ENCODE peak calls at places on chromosome 14, in four cellular contexts. One of them, this sample, is unnamed.
A peak's percentile ranks its signal among the peaks of the same experiment; 100 is the strongest.

GRCh38 chr14:103108749-103109207 is 14.3 kb downstream of the EXOC3L4 start:
- DNase-seq in PC-3: no peak
- DNase-seq in neural progenitor cell: no peak
- DNase-seq in dorsolateral prefrontal cortex: no peak
- DNase-seq in this sample: no peak

GRCh38 chr14:75715926-75716780 is 55.1 kb downstream of the TTLL5 start:
- DNase-seq in PC-3: peak; percentile 80
- DNase-seq in neural progenitor cell: no peak
- DNase-seq in dorsolateral prefrontal cortex: no peak
- DNase-seq in this sample: no peak

GRCh38 chr14:90177537-90178189 is 78.7 kb upstream of the PSMC1 start:
- DNase-seq in PC-3: peak; percentile 37
- DNase-seq in neural progenitor cell: no peak
- DNase-seq in dorsolateral prefrontal cortex: no peak
- DNase-seq in this sample: no peak

GRCh38 chr14:73746540-73747385 is 32.6 kb upstream of the PNMA1 start:
- DNase-seq in PC-3: no peak
- DNase-seq in neural progenitor cell: peak; percentile 55
- DNase-seq in dorsolateral prefrontal cortex: no peak
- DNase-seq in this sample: no peak

GRCh38 chr14:65170318-65170717 is 68.0 kb upstream of the MAX start:
- DNase-seq in PC-3: no peak
- DNase-seq in neural progenitor cell: no peak
- DNase-seq in dorsolateral prefrontal cortex: no peak
- DNase-seq in this sample: no peak

GRCh38 chr14:20184181-20184580 is 6.5 kb upstream of the OR11G2 start:
- DNase-seq in PC-3: no peak
- DNase-seq in neural progenitor cell: no peak
- DNase-seq in dorsolateral prefrontal cortex: no peak
- DNase-seq in this sample: no peak

GRCh38 chr14:46108228-46108627 is 543.4 kb downstream of the RPL10L start:
- DNase-seq in PC-3: no peak
- DNase-seq in neural progenitor cell: no peak
- DNase-seq in dorsolateral prefrontal cortex: no peak
- DNase-seq in this sample: no peak

GRCh38 chr14:101072945-101073597 is 169.5 kb upstream of the RTL1 start:
- DNase-seq in PC-3: peak; percentile 99
- DNase-seq in neural progenitor cell: peak; percentile 65
- DNase-seq in dorsolateral prefrontal cortex: peak; percentile 73
- DNase-seq in this sample: peak; percentile 93

GRCh38 chr14:103023881-103024473 is 33.4 kb downstream of the CDC42BPB start:
- DNase-seq in PC-3: peak; percentile 51
- DNase-seq in neural progenitor cell: no peak
- DNase-seq in dorsolateral prefrontal cortex: no peak
- DNase-seq in this sample: no peak

GRCh38 chr14:77691259-77691658 is 16.6 kb downstream of the ALKBH1 start:
- DNase-seq in PC-3: no peak
- DNase-seq in neural progenitor cell: no peak
- DNase-seq in dorsolateral prefrontal cortex: no peak
- DNase-seq in this sample: no peak

GRCh38 chr14:102418169-102418852 is 55.6 kb downstream of the TECPR2 start:
- DNase-seq in PC-3: no peak
- DNase-seq in neural progenitor cell: no peak
- DNase-seq in dorsolateral prefrontal cortex: peak; percentile 57
- DNase-seq in this sample: no peak

GRCh38 chr14:77158175-77158908 is 16.8 kb upstream of the ZDHHC22 start:
- DNase-seq in PC-3: peak; percentile 76
- DNase-seq in neural progenitor cell: peak; percentile 87
- DNase-seq in dorsolateral prefrontal cortex: peak; percentile 85
- DNase-seq in this sample: no peak

GRCh38 chr14:69937367-69937777 is 58.2 kb downstream of the SMOC1 start:
- DNase-seq in PC-3: no peak
- DNase-seq in neural progenitor cell: no peak
- DNase-seq in dorsolateral prefrontal cortex: no peak
- DNase-seq in this sample: no peak

GRCh38 chr14:74491952-74492351 is 1.2 kb downstream of the NPC2 start:
- DNase-seq in PC-3: peak; percentile 60
- DNase-seq in neural progenitor cell: peak; percentile 50
- DNase-seq in dorsolateral prefrontal cortex: no peak
- DNase-seq in this sample: no peak

GRCh38 chr14:59490756-59491155 is 6.4 kb downstream of the JKAMP start:
- DNase-seq in PC-3: no peak
- DNase-seq in neural progenitor cell: no peak
- DNase-seq in dorsolateral prefrontal cortex: no peak
- DNase-seq in this sample: no peak

GRCh38 chr14:56379956-56380355 is 199.6 kb upstream of the TMEM260 start:
- DNase-seq in PC-3: no peak
- DNase-seq in neural progenitor cell: no peak
- DNase-seq in dorsolateral prefrontal cortex: no peak
- DNase-seq in this sample: no peak
- H3K27ac ChIP-seq in PC-3: no peak overlapping the region
- H3K27ac ChIP-seq in neural progenitor cell: no peak overlapping the region
- H3K27ac ChIP-seq in dorsolateral prefrontal cortex: no peak overlapping the region
- H3K27ac ChIP-seq in this sample: no peak overlapping the region

GRCh38 chr14:24273422-24273998 is 2.1 kb upstream of the RABGGTA start:
- DNase-seq in PC-3: peak; percentile 16
- DNase-seq in neural progenitor cell: no peak
- DNase-seq in dorsolateral prefrontal cortex: no peak
- DNase-seq in this sample: peak; percentile 43
- H3K27ac ChIP-seq in PC-3: peak overlapping the region; percentile 29
- H3K27ac ChIP-seq in neural progenitor cell: no peak overlapping the region
- H3K27ac ChIP-seq in dorsolateral prefrontal cortex: no peak overlapping the region
- H3K27ac ChIP-seq in this sample: peak overlapping the region; percentile 100

GRCh38 chr14:85535916-85536834 is 6.2 kb downstream of the FLRT2 start:
- DNase-seq in PC-3: peak; percentile 35
- DNase-seq in neural progenitor cell: peak; percentile 28
- DNase-seq in dorsolateral prefrontal cortex: no peak
- DNase-seq in this sample: no peak

GRCh38 chr14:85533821-85534271 is 3.9 kb downstream of the FLRT2 start:
- DNase-seq in PC-3: no peak
- DNase-seq in neural progenitor cell: no peak
- DNase-seq in dorsolateral prefrontal cortex: no peak
- DNase-seq in this sample: no peak

GRCh38 chr14:85534435-85534834 is 4.5 kb downstream of the FLRT2 start:
- DNase-seq in PC-3: no peak
- DNase-seq in neural progenitor cell: peak; percentile 62
- DNase-seq in dorsolateral prefrontal cortex: peak; percentile 41
- DNase-seq in this sample: no peak

GRCh38 chr14:85535316-85535715 is 5.4 kb downstream of the FLRT2 start:
- DNase-seq in PC-3: no peak
- DNase-seq in neural progenitor cell: no peak
- DNase-seq in dorsolateral prefrontal cortex: no peak
- DNase-seq in this sample: no peak

DNA sequence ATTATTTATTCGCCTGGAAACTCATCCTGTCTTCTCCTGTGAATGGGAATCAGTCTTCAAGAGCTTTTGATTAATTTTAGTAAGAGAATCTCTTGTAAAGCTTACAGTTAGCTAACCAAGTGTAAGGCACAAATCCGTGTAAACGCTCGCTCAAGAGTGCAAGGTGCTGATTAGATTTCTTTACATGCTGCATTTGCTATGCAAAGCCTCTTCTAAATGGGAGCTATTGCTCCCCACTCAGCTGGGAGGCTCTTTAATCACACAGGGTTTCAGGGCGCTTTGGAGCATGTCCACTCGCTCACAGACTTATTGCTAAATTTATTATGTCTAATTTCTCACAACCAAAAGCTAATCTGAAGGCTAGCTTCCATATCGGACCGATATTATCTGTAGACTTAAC is 5.0 kb downstream of the FLRT2 start:
- DNase-seq in PC-3: no peak
- DNase-seq in neural progenitor cell: peak; percentile 39
- DNase-seq in dorsolateral prefrontal cortex: no peak
- DNase-seq in this sample: no peak
- H3K27ac ChIP-seq in PC-3: no peak overlapping the region
- H3K27ac ChIP-seq in neural progenitor cell: no peak overlapping the region
- H3K27ac ChIP-seq in dorsolateral prefrontal cortex: peak overlapping the region; percentile 84
- H3K27ac ChIP-seq in this sample: peak overlapping the region; percentile 94

GRCh38 chr14:104870368-104871144 is 5.5 kb downstream of the CEP170B start:
- DNase-seq in PC-3: peak; percentile 20
- DNase-seq in neural progenitor cell: peak; percentile 56
- DNase-seq in dorsolateral prefrontal cortex: no peak
- DNase-seq in this sample: no peak

GRCh38 chr14:104872469-104873341 is 7.6 kb downstream of the CEP170B start:
- DNase-seq in PC-3: no peak
- DNase-seq in neural progenitor cell: peak; percentile 69
- DNase-seq in dorsolateral prefrontal cortex: no peak
- DNase-seq in this sample: no peak

GRCh38 chr14:104871145-104871655 is 6.1 kb downstream of the CEP170B start:
- DNase-seq in PC-3: no peak
- DNase-seq in neural progenitor cell: no peak
- DNase-seq in dorsolateral prefrontal cortex: no peak
- DNase-seq in this sample: no peak

GRCh38 chr14:104873380-104874055 is 8.4 kb downstream of the CEP170B start:
- DNase-seq in PC-3: no peak
- DNase-seq in neural progenitor cell: no peak
- DNase-seq in dorsolateral prefrontal cortex: no peak
- DNase-seq in this sample: no peak

DNA sequence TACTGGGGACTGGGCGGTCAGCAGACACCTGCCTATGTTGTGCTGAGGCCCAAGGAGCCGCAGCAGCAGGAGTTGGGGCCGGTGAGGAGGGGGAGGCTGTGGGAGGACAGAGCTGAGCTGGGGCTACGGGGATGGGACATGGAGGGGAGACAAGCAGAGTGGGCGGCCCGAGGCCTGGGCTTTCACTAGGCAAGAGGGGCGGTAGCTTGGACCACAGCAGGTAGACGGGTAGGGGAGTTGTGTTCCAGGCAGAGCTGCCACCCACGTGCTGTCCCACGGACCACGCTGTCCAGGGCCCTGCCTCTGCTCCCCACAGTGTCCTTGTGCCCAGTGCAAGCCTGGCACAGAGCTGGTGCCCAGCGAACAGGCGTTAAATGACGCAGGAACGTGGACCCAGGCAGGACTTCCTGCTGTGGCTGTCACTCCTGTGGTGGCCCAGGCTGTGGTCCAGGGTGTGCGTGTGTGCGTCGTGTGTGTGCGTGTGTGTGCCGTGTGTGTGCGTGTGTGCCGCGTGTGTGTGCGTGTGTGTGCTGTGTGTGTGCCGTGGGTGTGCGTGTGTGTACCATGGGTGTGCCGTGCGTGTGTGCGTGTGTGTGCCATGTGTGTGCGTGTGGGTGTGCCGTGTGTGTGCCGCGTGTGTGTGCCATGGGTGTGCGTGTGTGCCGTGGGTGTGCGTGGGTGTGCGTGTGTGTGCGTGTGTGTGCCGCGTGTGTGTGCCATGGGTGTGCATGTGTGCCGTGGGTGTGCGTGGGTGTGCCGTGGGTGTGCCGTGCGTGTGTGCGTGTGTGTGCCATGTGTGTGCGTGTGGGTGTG is 6.8 kb downstream of the CEP170B start:
- DNase-seq in PC-3: no peak
- DNase-seq in neural progenitor cell: no peak
- DNase-seq in dorsolateral prefrontal cortex: no peak
- DNase-seq in this sample: no peak
- H3K27ac ChIP-seq in PC-3: no peak overlapping the region
- H3K27ac ChIP-seq in neural progenitor cell: no peak overlapping the region
- H3K27ac ChIP-seq in dorsolateral prefrontal cortex: no peak overlapping the region
- H3K27ac ChIP-seq in this sample: no peak overlapping the region

GRCh38 chr14:88986146-88986841 is 161.8 kb downstream of the TTC8 start:
- DNase-seq in PC-3: peak; percentile 74
- DNase-seq in neural progenitor cell: no peak
- DNase-seq in dorsolateral prefrontal cortex: no peak
- DNase-seq in this sample: no peak

GRCh38 chr14:88987516-88987915 is 163.1 kb downstream of the TTC8 start:
- DNase-seq in PC-3: peak; percentile 98
- DNase-seq in neural progenitor cell: no peak
- DNase-seq in dorsolateral prefrontal cortex: no peak
- DNase-seq in this sample: no peak

GRCh38 chr14:88981948-88982347 is 157.5 kb downstream of the TTC8 start:
- DNase-seq in PC-3: no peak
- DNase-seq in neural progenitor cell: no peak
- DNase-seq in dorsolateral prefrontal cortex: no peak
- DNase-seq in this sample: no peak

GRCh38 chr14:88985654-88986053 is 161.2 kb downstream of the TTC8 start:
- DNase-seq in PC-3: no peak
- DNase-seq in neural progenitor cell: no peak
- DNase-seq in dorsolateral prefrontal cortex: no peak
- DNase-seq in this sample: no peak

DNA sequence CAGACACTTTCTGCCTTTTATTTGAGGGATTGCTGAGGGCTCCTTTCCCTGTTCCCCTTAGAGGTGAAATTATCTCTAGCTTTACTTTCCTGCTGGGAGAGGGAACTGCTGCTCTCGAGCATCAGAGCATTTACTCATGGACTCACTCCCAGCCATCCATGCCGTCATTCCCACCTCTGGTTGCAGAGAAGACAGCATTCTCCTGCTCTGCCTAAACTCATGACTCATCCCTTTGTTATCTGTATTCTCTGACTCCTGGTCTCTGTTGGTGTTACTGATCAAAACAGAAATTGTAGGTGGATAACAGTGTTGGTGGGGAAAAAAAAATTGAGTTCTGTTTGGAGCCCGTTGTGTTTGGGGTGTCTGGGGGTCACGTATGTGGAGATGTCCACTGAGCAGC is 159.3 kb downstream of the TTC8 start:
- DNase-seq in PC-3: peak; percentile 88
- DNase-seq in neural progenitor cell: no peak
- DNase-seq in dorsolateral prefrontal cortex: no peak
- DNase-seq in this sample: no peak
- H3K27ac ChIP-seq in PC-3: peak overlapping the region; percentile 13
- H3K27ac ChIP-seq in neural progenitor cell: no peak overlapping the region
- H3K27ac ChIP-seq in dorsolateral prefrontal cortex: no peak overlapping the region
- H3K27ac ChIP-seq in this sample: peak overlapping the region; percentile 9

GRCh38 chr14:91323031-91323430 is 78.5 kb upstream of the GPR68 start:
- DNase-seq in PC-3: no peak
- DNase-seq in neural progenitor cell: no peak
- DNase-seq in dorsolateral prefrontal cortex: no peak
- DNase-seq in this sample: no peak

GRCh38 chr14:91322623-91323022 is 78.1 kb upstream of the GPR68 start:
- DNase-seq in PC-3: no peak
- DNase-seq in neural progenitor cell: no peak
- DNase-seq in dorsolateral prefrontal cortex: no peak
- DNase-seq in this sample: no peak

GRCh38 chr14:91320266-91320665 is 75.8 kb upstream of the GPR68 start:
- DNase-seq in PC-3: no peak
- DNase-seq in neural progenitor cell: no peak
- DNase-seq in dorsolateral prefrontal cortex: no peak
- DNase-seq in this sample: no peak

GRCh38 chr14:91318911-91319310 is 74.4 kb upstream of the GPR68 start:
- DNase-seq in PC-3: no peak
- DNase-seq in neural progenitor cell: no peak
- DNase-seq in dorsolateral prefrontal cortex: no peak
- DNase-seq in this sample: no peak

DNA sequence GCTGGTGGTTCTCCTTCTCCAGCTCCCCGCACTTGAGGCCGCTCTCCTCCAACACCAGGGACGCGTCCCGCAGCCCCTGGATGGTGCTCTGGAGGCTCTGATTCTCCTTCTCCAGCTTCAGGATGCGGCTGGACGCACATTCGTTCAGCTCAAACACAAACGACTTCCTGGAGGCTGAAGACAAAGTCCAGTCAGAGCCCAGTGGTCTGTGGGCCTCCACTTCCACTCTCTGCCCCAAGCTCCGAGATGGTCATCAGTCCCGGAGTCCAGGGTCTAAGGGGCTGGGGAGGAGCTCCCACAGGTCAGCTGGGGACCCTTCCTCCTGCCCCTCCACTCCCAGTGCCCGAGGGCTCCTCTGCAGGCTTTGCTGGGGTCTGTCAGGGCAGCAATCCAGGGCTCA is 76.6 kb upstream of the GPR68 start:
- DNase-seq in PC-3: no peak
- DNase-seq in neural progenitor cell: no peak
- DNase-seq in dorsolateral prefrontal cortex: no peak
- DNase-seq in this sample: no peak
- H3K27ac ChIP-seq in PC-3: no peak overlapping the region
- H3K27ac ChIP-seq in neural progenitor cell: no peak overlapping the region
- H3K27ac ChIP-seq in dorsolateral prefrontal cortex: no peak overlapping the region
- H3K27ac ChIP-seq in this sample: no peak overlapping the region

GRCh38 chr14:54566152-54566409 is 847 bp upstream of the SAMD4A start:
- DNase-seq in PC-3: no peak
- DNase-seq in neural progenitor cell: no peak
- DNase-seq in dorsolateral prefrontal cortex: no peak
- DNase-seq in this sample: no peak
- H3K27ac ChIP-seq in PC-3: peak overlapping the region; percentile 54
- H3K27ac ChIP-seq in neural progenitor cell: no peak overlapping the region
- H3K27ac ChIP-seq in dorsolateral prefrontal cortex: peak overlapping the region; percentile 95
- H3K27ac ChIP-seq in this sample: peak overlapping the region; percentile 95

This sample was measured in epithelial cell of prostate.